ENCODE peak calls at places on chromosomes 1 and 21, in five cellular contexts. M, N, B, T and A are unnamed samples.

GRCh38 chr1:228212415-228212965 is 4.6 kb downstream of the OBSCN start:
- DNase-seq in M (no peak), N (no peak), B (peak; percentile 28), T (no peak), A (no peak)

GRCh38 chr1:82686774-82687173 is 886.0 kb downstream of the ADGRL2 start:
- DNase-seq in M (no peak), N (no peak), B (no peak), T (no peak), A (no peak)

GRCh38 chr1:3676581-3677410 is 24.5 kb downstream of the TP73 start:
- DNase-seq in M (peak; percentile 97), N (no peak), B (no peak), T (no peak), A (peak; percentile 87)

GRCh38 chr1:54842206-54842915 is 41.2 kb upstream of the TTC22 start:
- DNase-seq in M (no peak), N (no peak), B (no peak), T (no peak), A (no peak)

GRCh38 chr1:197180252-197180878 is 33.9 kb upstream of the ASPM start:
- DNase-seq in M (peak; percentile 47), N (peak; percentile 67), B (peak; percentile 49), T (no peak), A (no peak)

GRCh38 chr1:159855709-159856108 is 6.7 kb downstream of the VSIG8 start:
- DNase-seq in M (no peak), N (no peak), B (no peak), T (no peak), A (no peak)

GRCh38 chr1:55172272-55172671 is 42.9 kb downstream of the USP24 start:
- DNase-seq in M (no peak), N (no peak), B (no peak), T (no peak), A (no peak)

GRCh38 chr1:214515544-214516433 is 35.6 kb downstream of the PTPN14 start:
- DNase-seq in M (no peak), N (no peak), B (no peak), T (no peak), A (no peak)

GRCh38 chr21:41825881-41826280 is 53.3 kb downstream of the PRDM15 start:
- DNase-seq in M (no peak), N (no peak), B (no peak), T (no peak), A (no peak)

GRCh38 chr1:77139389-77139788 is 79.8 kb downstream of the PIGK start:
- DNase-seq in M (no peak), N (no peak), B (no peak), T (no peak), A (no peak)

GRCh38 chr1:77146270-77146669 is 73.0 kb downstream of the PIGK start:
- DNase-seq in M (no peak), N (no peak), B (no peak), T (no peak), A (no peak)

DNA sequence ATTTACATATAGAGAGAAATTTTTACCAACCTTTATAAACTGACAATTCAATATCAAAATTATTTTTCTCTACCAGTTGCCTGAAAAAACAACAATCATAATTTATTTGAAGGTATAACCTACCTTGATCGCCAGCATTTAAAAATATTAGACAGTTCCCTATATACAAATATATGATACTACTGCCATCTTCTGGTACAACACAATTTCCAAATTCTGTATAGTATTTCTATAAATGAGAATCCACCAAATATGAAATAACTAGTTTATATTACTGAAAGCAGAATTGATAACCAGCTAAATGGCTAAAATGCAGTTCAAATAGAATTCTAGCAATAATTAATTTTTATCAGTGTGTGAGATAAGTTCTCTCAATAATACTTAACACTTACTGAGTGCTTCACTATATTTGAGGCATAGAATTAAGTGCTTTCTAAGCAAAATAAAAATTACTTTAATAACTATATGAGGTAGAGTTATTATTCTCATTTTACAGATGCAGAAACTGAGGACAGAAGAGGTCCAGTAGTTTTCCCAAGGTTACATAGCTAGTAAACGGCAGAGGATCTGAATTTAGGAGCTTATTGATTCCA is 75.6 kb downstream of the PIGK start:
- DNase-seq in M (no peak), N (peak; percentile 23), B (peak; percentile 13), T (no peak), A (no peak)
- TF ChIP-seq CTCF in M (no peak), N (no peak), B (peak; percentile 69), T (peak; percentile 47), A (no peak)

DNA sequence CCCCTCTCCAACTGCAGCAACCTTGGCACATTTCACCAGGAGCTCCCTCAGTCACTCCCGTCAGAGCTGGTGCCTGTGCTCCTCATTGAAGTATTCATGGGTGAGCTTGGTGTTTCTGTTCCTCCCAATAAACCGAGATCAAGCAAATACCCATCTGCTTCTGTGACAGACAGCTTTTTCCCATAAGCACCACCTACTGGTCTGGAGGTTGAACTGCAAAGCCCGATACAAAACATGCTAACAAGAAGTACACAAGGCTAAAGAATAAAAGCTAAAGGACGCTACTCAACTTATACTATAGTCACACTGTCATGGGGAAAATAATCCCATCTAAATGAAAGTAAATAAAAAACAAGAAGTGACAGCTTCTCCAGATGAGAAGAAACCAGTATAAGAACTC is 111.9 kb upstream of the C21orf91 start:
- DNase-seq in M (peak; percentile 22), N (no peak), B (no peak), T (no peak), A (no peak)
- H3K4me3 ChIP-seq in M (no peak overlapping the region), N (no peak overlapping the region), B (no peak overlapping the region), T (no peak overlapping the region), A (no peak overlapping the region)

DNA sequence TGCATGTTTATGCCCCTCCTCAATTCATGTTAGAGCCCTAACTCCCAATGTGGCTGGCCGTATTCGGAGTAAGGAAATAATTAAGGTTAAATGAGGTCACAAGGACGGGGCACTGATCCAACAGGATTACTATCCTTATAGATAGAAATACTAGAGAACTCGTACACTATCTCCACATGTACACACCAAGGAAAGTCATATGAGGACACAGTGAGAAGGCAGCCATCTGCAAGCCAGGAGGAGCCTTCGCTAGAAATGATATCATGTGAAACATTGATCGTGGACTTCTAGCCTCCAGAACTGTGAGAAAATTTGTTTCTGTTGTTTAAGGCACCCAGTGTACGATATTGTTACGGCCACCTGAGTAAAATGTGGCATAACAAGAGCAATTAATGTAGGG is 79.7 kb downstream of the FAF1 start:
- DNase-seq in M (no peak), N (peak; percentile 8), B (no peak), T (no peak), A (no peak)
- TF ChIP-seq CTCF in M (no peak), N (no peak), B (no peak), T (no peak), A (no peak)

GRCh38 chr1:193109619-193110018 is 4.4 kb upstream of the GLRX2 start:
- DNase-seq in M (no peak), N (no peak), B (no peak), T (no peak), A (no peak)

GRCh38 chr1:193110246-193110645 is 5.0 kb upstream of the GLRX2 start:
- DNase-seq in M (no peak), N (no peak), B (no peak), T (no peak), A (no peak)

GRCh38 chr1:193110864-193111263 is 5.7 kb upstream of the GLRX2 start:
- DNase-seq in M (no peak), N (peak; percentile 14), B (no peak), T (no peak), A (no peak)

GRCh38 chr1:193113258-193113991 is 8.2 kb upstream of the GLRX2 start:
- DNase-seq in M (no peak), N (peak; percentile 24), B (no peak), T (no peak), A (no peak)

GRCh38 chr1:193111641-193112090 is 6.5 kb upstream of the GLRX2 start:
- DNase-seq in M (no peak), N (peak; percentile 96), B (peak; percentile 79), T (peak; percentile 47), A (no peak)
- H3K4me3 ChIP-seq in M (no peak overlapping the region), N (no peak overlapping the region), B (no peak overlapping the region), T (no peak overlapping the region), A (no peak overlapping the region)

GRCh38 chr1:231839999-231840398 is 213.4 kb downstream of the DISC1 start:
- DNase-seq in M (no peak), N (no peak), B (no peak), T (no peak), A (no peak)

GRCh38 chr1:231850786-231851185 is 224.2 kb downstream of the DISC1 start:
- DNase-seq in M (no peak), N (peak; percentile 33), B (no peak), T (peak; percentile 60), A (no peak)

GRCh38 chr1:231847612-231848390 is 221.2 kb downstream of the DISC1 start:
- DNase-seq in M (no peak), N (no peak), B (no peak), T (peak; percentile 25), A (no peak)

GRCh38 chr1:231841616-231842344 is 215.2 kb downstream of the DISC1 start:
- DNase-seq in M (no peak), N (peak; percentile 87), B (peak; percentile 44), T (no peak), A (no peak)

DNA sequence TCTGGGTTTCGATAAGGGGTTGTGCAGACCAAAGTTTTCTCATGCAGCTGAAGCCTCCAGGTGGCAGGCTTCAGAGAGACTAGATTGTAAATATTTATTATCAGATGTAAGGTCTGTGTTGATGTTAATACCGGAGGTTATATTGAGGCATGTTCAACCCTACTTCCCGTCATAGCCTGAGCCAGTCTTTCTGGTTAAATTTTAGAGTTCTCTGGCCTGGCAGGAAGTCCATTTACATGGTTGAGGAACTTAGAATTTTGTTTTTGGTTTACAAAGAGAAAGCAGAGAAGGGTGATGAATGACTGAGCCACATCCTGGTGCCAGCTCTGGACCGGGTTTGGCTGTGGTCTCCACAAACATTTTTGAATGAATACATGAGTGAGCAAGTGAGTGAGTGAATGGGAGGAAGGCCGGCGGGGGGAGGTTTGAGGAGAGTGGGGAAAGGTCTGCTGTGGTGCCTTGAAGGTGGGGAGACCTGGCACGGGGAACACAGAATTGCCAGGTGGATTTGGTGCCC is 218.5 kb downstream of the DISC1 start:
- DNase-seq in M (peak; percentile 46), N (no peak), B (no peak), T (no peak), A (no peak)
- TF ChIP-seq CTCF in M (no peak), N (no peak), B (peak; percentile 16), T (no peak), A (no peak)

GRCh38 chr1:243256590-243256989 is 749 bp downstream of the SDCCAG8 start:
- DNase-seq in M (no peak), N (no peak), B (no peak), T (no peak), A (no peak)

GRCh38 chr1:243254233-243254926 is 701 bp downstream of the CEP170 start:
- DNase-seq in M (peak; percentile 78), N (peak; percentile 90), B (peak; percentile 67), T (peak; percentile 65), A (no peak)

GRCh38 chr1:243255791-243256512 is at the start of gene SDCCAG8:
- DNase-seq in M (peak; percentile 100), N (peak; percentile 100), B (peak; percentile 99), T (peak; percentile 97), A (peak; percentile 100)

GRCh38 chr1:243254927-243255790 is at the start of gene CEP170:
- DNase-seq in M (peak; percentile 98), N (peak; percentile 94), B (peak; percentile 98), T (peak; percentile 94), A (peak; percentile 95)

DNA sequence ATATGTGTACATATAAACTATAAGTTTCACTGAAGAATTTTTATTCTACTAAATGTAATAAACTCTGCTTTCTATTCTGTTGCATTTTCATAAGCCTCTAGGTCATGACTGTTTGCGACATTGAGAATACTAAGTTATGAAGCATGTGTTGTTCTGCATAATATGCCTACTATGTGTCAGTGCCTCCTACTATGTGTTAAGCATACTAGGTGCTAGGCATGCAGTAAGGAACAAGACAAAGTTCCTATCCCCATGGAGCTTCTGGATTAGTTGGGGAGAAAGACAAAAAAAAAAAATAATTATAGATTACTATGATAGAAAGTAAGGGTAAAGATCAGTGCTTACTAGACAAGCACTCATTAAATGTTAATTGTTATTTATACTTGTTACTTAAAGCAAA is 1.3 kb downstream of the SDCCAG8 start:
- DNase-seq in M (no peak), N (no peak), B (no peak), T (no peak), A (no peak)
- H3K4me3 ChIP-seq in M (no peak overlapping the region), N (peak overlapping the region; percentile 85), B (peak overlapping the region; percentile 40), T (peak overlapping the region; percentile 95), A (no peak overlapping the region)